ENCODE peak calls at places on chromosome 5, in four cellular contexts. Q is HEK293T, H is HepG2, G is K562. P is an unnamed sample.

GRCh38 chr5:98490348-98490747 is 283.1 kb upstream of the RGMB start:
- DNase-seq in H (no peak), Q (no peak), G (no peak), P (no peak)

GRCh38 chr5:10161778-10162177 is 87.9 kb downstream of the ATPSCKMT start:
- DNase-seq in G (no peak), Q (no peak), H (no peak), P (no peak)

GRCh38 chr5:98927988-98928801 is 612 bp downstream of the CHD1 start:
- DNase-seq in G (peak), Q (peak), H (peak), P (no peak)

GRCh38 chr5:129541648-129542251 is 81.7 kb downstream of the ADAMTS19 start:
- DNase-seq in H (peak), G (no peak), Q (peak), P (no peak)

GRCh38 chr5:147481857-147482256 is 28.0 kb downstream of the DPYSL3 start:
- DNase-seq in G (no peak), H (no peak), Q (no peak), P (peak)

GRCh38 chr5:120228262-120229031 is 235.7 kb upstream of the PRR16 start:
- DNase-seq in H (peak), G (no peak), Q (no peak), P (no peak)

GRCh38 chr5:14912206-14912605 is 40.6 kb upstream of the ANKH start:
- DNase-seq in Q (no peak), G (no peak), H (no peak), P (no peak)

GRCh38 chr5:170275376-170275994 is 22.1 kb downstream of the LCP2 start:
- DNase-seq in Q (no peak), G (no peak), H (no peak), P (no peak)

GRCh38 chr5:180334751-180335613 is 18.2 kb downstream of the GFPT2 start:
- DNase-seq in G (no peak), H (no peak), Q (no peak), P (no peak)

GRCh38 chr5:58893551-58893950 is 310.7 kb downstream of the RAB3C start:
- DNase-seq in H (no peak), G (no peak), Q (no peak), P (no peak)

GRCh38 chr5:171644536-171644935 is 141.1 kb upstream of the SMIM23 start:
- DNase-seq in G (no peak), H (no peak), Q (no peak), P (no peak)

GRCh38 chr5:139821806-139822552 is 26.4 kb downstream of the PSD2 start:
- DNase-seq in G (no peak), Q (no peak), H (no peak), P (no peak)

GRCh38 chr5:52989025-52989780 is at the start of gene ITGA2:
- DNase-seq in G (peak), H (peak), Q (peak), P (no peak)

GRCh38 chr5:81848368-81848767 is 97.5 kb upstream of the SSBP2 start:
- DNase-seq in Q (no peak), H (no peak), G (no peak), P (no peak)

GRCh38 chr5:142432369-142432863 is 107.6 kb upstream of the SPRY4 start:
- DNase-seq in G (no peak), H (no peak), Q (no peak), P (no peak)

GRCh38 chr5:135489466-135490244 is 37.5 kb upstream of the TIFAB start:
- DNase-seq in H (peak), G (no peak), Q (no peak), P (no peak)

GRCh38 chr5:77329664-77330430 is 119.4 kb downstream of the PDE8B start:
- DNase-seq in Q (no peak), H (no peak), G (no peak), P (no peak)

GRCh38 chr5:120803282-120803681 is 339.2 kb downstream of the PRR16 start:
- DNase-seq in G (no peak), Q (no peak), H (no peak), P (no peak)

GRCh38 chr5:78855026-78855425 is 130.1 kb downstream of the ARSB start:
- DNase-seq in Q (no peak), H (no peak), G (no peak), P (no peak)

GRCh38 chr5:42583322-42583721 is 160.1 kb downstream of the GHR start:
- DNase-seq in Q (peak), G (peak), H (peak), P (peak)

GRCh38 chr5:134224905-134225779 is 731 bp downstream of the PPP2CA start:
- DNase-seq in H (peak), Q (peak), G (peak), P (no peak)

GRCh38 chr5:34833991-34834793 is 4.8 kb upstream of the TTC23L start:
- DNase-seq in Q (no peak), H (no peak), G (no peak), P (no peak)

GRCh38 chr5:150121448-150122157 is 34.0 kb downstream of the PDGFRB start:
- DNase-seq in H (no peak), G (no peak), Q (no peak), P (no peak)

GRCh38 chr5:164608507-164608906 is 1103.1 kb downstream of the MAT2B start:
- DNase-seq in G (no peak), Q (no peak), H (no peak), P (no peak)
- TF ChIP-seq FOXK2 in G (no peak), Q (no peak), H (no peak), P (no peak)

DNA sequence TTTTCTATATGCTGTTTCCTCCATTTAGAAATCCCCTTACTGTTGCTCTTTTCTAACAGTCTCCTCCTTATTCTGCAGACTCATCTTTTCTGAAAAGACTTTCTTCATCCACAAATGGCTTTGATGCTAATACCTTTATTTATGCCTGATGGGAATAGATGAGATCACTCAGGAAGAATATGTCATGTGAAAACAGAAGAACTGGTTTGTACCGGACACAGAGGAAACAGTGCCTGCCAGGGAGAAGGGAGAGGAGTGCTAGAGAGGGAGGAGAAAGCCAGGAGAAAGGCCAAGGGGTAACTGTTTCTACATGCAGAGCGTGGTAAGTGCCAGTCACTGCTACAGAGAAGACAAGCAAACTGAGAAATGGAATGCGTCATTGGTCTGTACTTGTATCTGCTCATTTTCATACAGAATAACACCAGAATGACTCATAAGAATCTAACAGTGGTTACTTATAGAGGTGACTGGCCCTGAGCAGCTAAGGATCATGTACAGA is 45.9 kb upstream of the PJA2 start:
- DNase-seq in G (peak), H (peak), Q (peak), P (peak)
- TF ChIP-seq FOXK2 in G (no peak), H (no peak), Q (no peak), P (no peak)

DNA sequence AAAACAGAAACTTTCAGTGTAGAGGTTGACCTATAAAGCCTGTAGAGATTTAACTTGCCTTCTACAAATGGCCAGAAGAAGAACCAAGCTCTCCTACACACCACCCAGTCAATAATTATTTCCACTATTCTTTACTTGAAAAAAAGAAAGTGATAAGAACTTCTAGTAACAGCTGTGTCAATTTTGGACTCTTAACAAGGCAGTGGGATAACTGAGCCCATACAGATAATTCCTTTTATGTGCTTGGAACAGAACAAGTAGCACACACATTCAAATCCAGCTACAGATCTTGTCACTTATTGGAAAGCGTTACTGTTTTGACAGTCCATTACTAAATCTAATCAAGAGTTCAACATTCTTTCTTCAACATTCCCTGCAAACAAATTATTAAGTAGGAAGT is 6.2 kb downstream of the PTGER4 start:
- DNase-seq in Q (no peak), G (no peak), H (no peak), P (no peak)
- TF ChIP-seq FOXK2 in Q (no peak), G (no peak), H (no peak), P (no peak)

GRCh38 chr5:50853151-50853550 is 186.7 kb downstream of the PARP8 start:
- DNase-seq in G (no peak), H (no peak), Q (no peak), P (peak)

GRCh38 chr5:50854082-50854481 is 187.6 kb downstream of the PARP8 start:
- DNase-seq in H (no peak), Q (no peak), G (no peak), P (no peak)

GRCh38 chr5:50856720-50857119 is 190.3 kb downstream of the PARP8 start:
- DNase-seq in Q (no peak), H (no peak), G (no peak), P (peak)
- TF ChIP-seq FOXK2 in Q (no peak), H (no peak), G (no peak), P (no peak)

DNA sequence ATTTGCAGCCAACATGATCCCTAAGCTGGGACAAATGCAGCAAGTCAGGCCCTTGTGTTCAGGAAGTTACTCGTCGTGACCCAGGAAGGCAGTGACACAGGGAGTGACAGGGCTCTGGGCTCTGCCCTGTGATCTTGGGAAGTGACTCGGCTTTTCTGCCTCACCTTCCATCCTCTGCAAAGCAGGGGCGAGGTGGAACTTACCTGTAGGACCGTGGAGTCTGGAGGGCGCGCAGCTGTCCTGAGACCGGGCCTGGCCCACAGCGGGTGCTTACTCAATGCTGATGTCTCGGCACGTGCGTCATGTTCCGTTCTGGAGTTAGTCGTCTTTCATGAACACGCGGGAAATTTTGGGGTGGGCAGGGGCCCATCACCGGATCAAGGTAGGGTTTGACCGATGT is 22.8 kb upstream of the LPCAT1 start:
- DNase-seq in G (no peak), H (no peak), Q (no peak), P (no peak)
- TF ChIP-seq FOXK2 in G (no peak), H (no peak), Q (no peak), P (no peak)

GRCh38 chr5:72451771-72452505 is 55.3 kb downstream of the ZNF366 start:
- DNase-seq in Q (no peak), G (no peak), H (no peak), P (peak)
- TF ChIP-seq FOXK2 in Q (no peak), G (no peak), H (no peak), P (no peak)

GRCh38 chr5:72519191-72519590 is 12.0 kb upstream of the ZNF366 start:
- DNase-seq in G (no peak), H (no peak), Q (no peak), P (no peak)

GRCh38 chr5:72522607-72523006 is 15.4 kb upstream of the ZNF366 start:
- DNase-seq in Q (no peak), G (no peak), H (no peak), P (no peak)

GRCh38 chr5:72515211-72515610 is 8.0 kb upstream of the ZNF366 start:
- DNase-seq in G (no peak), H (no peak), Q (no peak), P (no peak)

GRCh38 chr5:72516916-72517315 is 9.7 kb upstream of the ZNF366 start:
- DNase-seq in G (no peak), Q (no peak), H (no peak), P (no peak)

DNA sequence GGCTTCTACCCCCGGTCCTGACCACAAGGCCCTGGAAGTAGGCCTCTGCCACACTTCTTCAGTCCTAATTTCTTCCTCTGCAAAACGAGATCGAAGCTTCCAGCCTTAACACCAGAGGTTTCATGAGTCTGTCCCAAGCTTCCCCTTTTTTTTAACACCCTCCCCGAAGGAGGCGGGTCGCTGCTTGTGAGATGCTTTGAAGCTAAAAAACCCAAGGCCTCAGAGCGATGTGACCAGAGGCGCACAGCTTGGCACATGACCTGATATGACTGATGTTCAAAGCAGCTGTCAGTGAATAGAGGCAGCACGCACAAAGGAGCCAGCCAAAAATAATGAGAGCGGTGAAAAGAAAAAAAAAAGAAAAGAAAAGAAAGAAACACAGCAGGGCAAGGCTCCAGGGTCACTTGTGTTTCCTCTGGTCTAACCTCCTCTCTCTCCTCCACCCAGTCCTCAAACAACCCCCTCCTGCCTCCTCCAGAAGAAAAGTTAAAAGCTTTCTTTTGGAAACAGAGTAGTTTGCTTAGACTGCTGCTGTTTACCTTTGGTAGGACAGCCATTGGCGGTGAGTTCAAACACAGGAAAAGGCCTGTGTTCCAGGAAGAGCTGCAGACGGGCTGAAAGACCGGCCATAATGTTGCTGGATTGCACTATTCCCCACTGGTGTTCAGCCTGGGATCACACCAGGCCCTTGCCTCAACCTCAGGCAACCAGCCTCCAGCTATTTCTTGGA is 10.9 kb upstream of the ZNF366 start:
- DNase-seq in Q (no peak), H (peak), G (no peak), P (no peak)
- TF ChIP-seq FOXK2 in Q (no peak), H (no peak), G (no peak), P (no peak)

P was measured in GM12878.